ENCODE peak calls at places on chromosomes 16 and 17, in ten cellular contexts. L is stimulated activated CD4-positive, alpha-beta T cell treated with anti-CD3 and anti-CD28 coated beads, TNF-alpha, amount 100 ng/mL, for 48 hours; R is globus pallidus; T is left ventricle myocardium inferior; D is stromal cell of bone marrow; J is epithelial cell of proximal tubule; O is RPMI8226; C is posterior cingulate gyrus; B is nephron progenitor cell; U is fibroblast of pulmonary artery. P is an unnamed sample.

GRCh38 chr17:17682293-17682736 is 1.1 kb downstream of the RAI1 start:
- DNase-seq in L (no peak), R (peak), T (peak), D (no peak), J (no peak), O (peak), C (no peak), B (peak), U (no peak), P (no peak)

GRCh38 chr17:58338907-58339774 is 10.5 kb upstream of the TSPOAP1 start:
- DNase-seq in L (peak), R (no peak), T (peak), D (peak), J (no peak), O (peak), C (no peak), B (peak), U (peak), P (peak)

GRCh38 chr17:27343972-27344607 is 50.2 kb downstream of the WSB1 start:
- DNase-seq in L (no peak), R (no peak), T (no peak), D (no peak), J (no peak), O (no peak), C (no peak), B (no peak), U (peak), P (no peak)

GRCh38 chr17:75249564-75249963 is 11.8 kb downstream of the GGA3 start:
- DNase-seq in L (no peak), R (no peak), T (no peak), D (no peak), J (no peak), O (no peak), C (no peak), B (no peak), U (no peak), P (no peak)

GRCh38 chr17:49387374-49388289 is 25.6 kb upstream of the ZNF652 start:
- DNase-seq in L (no peak), R (no peak), T (no peak), D (no peak), J (no peak), O (no peak), C (no peak), B (no peak), U (no peak), P (no peak)

GRCh38 chr16:47533744-47534292 is 72.7 kb downstream of the PHKB start:
- DNase-seq in L (no peak), R (no peak), T (no peak), D (no peak), J (no peak), O (no peak), C (no peak), B (no peak), U (no peak), P (no peak)

GRCh38 chr17:50541402-50541915 is 5.5 kb upstream of the SPATA20 start:
- DNase-seq in L (no peak), R (no peak), T (no peak), D (no peak), J (no peak), O (no peak), C (no peak), B (no peak), U (no peak), P (no peak)

GRCh38 chr17:40358323-40359038 is 6.1 kb downstream of the GJD3 start:
- DNase-seq in L (peak), R (peak), T (peak), D (peak), J (no peak), O (peak), C (peak), B (peak), U (peak), P (peak)

GRCh38 chr16:5706206-5706605 is 608.6 kb upstream of the EEF2KMT start:
- DNase-seq in L (no peak), R (no peak), T (no peak), D (no peak), J (peak), O (no peak), C (no peak), B (no peak), U (no peak), P (no peak)

GRCh38 chr17:43917348-43918025 is 10.2 kb upstream of the MPP2 start:
- DNase-seq in L (no peak), R (peak), T (peak), D (no peak), J (no peak), O (peak), C (no peak), B (peak), U (peak), P (peak)

GRCh38 chr17:65131946-65132345 is 5.2 kb upstream of the RGS9 start:
- DNase-seq in L (no peak), R (no peak), T (no peak), D (peak), J (no peak), O (no peak), C (no peak), B (no peak), U (no peak), P (peak)

GRCh38 chr17:50322271-50322670 is 23.7 kb upstream of the XYLT2 start:
- DNase-seq in L (no peak), R (no peak), T (no peak), D (no peak), J (no peak), O (no peak), C (no peak), B (no peak), U (peak), P (no peak)

GRCh38 chr17:40224707-40225092 is 5.6 kb downstream of the WIPF2 start:
- DNase-seq in L (no peak), R (peak), T (no peak), D (peak), J (no peak), O (no peak), C (peak), B (no peak), U (peak), P (peak)

GRCh38 chr16:35687071-35687470 is 2227.7 kb downstream of the TP53TG3F start:
- DNase-seq in L (no peak), R (no peak), T (no peak), D (no peak), J (no peak), O (no peak), C (no peak), B (no peak), U (no peak), P (no peak)

GRCh38 chr17:28675980-28676379 is 14.0 kb downstream of the SUPT6H start:
- DNase-seq in L (no peak), R (no peak), T (no peak), D (no peak), J (no peak), O (peak), C (no peak), B (no peak), U (no peak), P (no peak)

GRCh38 chr17:67449065-67449464 is 72.0 kb downstream of the PITPNC1 start:
- DNase-seq in L (no peak), R (no peak), T (no peak), D (no peak), J (no peak), O (no peak), C (no peak), B (no peak), U (peak), P (no peak)

GRCh38 chr16:12158428-12158827 is 181.9 kb downstream of the SNX29 start:
- DNase-seq in L (no peak), R (no peak), T (no peak), D (peak), J (peak), O (no peak), C (no peak), B (no peak), U (peak), P (peak)

GRCh38 chr17:77129568-77130301 is 11.0 kb upstream of the SEC14L1 start:
- DNase-seq in L (no peak), R (no peak), T (no peak), D (no peak), J (no peak), O (no peak), C (peak), B (peak), U (no peak), P (peak)

GRCh38 chr17:50800196-50800700 is 32.9 kb upstream of the ANKRD40CL start:
- DNase-seq in L (no peak), R (no peak), T (no peak), D (no peak), J (no peak), O (no peak), C (no peak), B (no peak), U (no peak), P (no peak)

GRCh38 chr16:3580271-3580670 is 3.1 kb upstream of the NLRC3 start:
- DNase-seq in L (no peak), R (no peak), T (no peak), D (no peak), J (no peak), O (no peak), C (no peak), B (no peak), U (no peak), P (no peak)

GRCh38 chr16:66541388-66542360 is 8.2 kb downstream of the TK2 start:
- DNase-seq in L (no peak), R (no peak), T (no peak), D (no peak), J (no peak), O (no peak), C (no peak), B (no peak), U (no peak), P (no peak)

GRCh38 chr17:62735027-62735651 is 73.0 kb downstream of the MARCHF10 start:
- DNase-seq in L (no peak), R (no peak), T (no peak), D (no peak), J (no peak), O (no peak), C (no peak), B (no peak), U (no peak), P (no peak)

GRCh38 chr17:63601439-63602371 is 1.0 kb downstream of the TACO1 start:
- DNase-seq in L (no peak), R (no peak), T (no peak), D (no peak), J (no peak), O (no peak), C (no peak), B (no peak), U (peak), P (peak)

GRCh38 chr17:73394523-73395450 is 83.0 kb upstream of the CDC42EP4 start:
- DNase-seq in L (no peak), R (no peak), T (no peak), D (no peak), J (no peak), O (no peak), C (no peak), B (peak), U (no peak), P (no peak)

GRCh38 chr17:31515226-31515759 is 123.8 kb downstream of the RAB11FIP4 start:
- DNase-seq in L (no peak), R (no peak), T (no peak), D (no peak), J (no peak), O (no peak), C (no peak), B (no peak), U (no peak), P (no peak)

GRCh38 chr16:6009151-6009550 is 911.6 kb upstream of the EEF2KMT start:
- DNase-seq in L (no peak), R (no peak), T (no peak), D (no peak), J (no peak), O (no peak), C (no peak), B (no peak), U (no peak), P (no peak)

GRCh38 chr17:3976675-3977171 is 12.5 kb upstream of the ATP2A3 start:
- DNase-seq in L (no peak), R (peak), T (peak), D (no peak), J (no peak), O (peak), C (no peak), B (no peak), U (no peak), P (no peak)

P was measured in fibroblast of mammary gland.